ENCODE peak calls at places on chromosomes 2 and 18, in five cellular contexts. L is central memory CD8-positive, alpha-beta T cell; M is activated CD8-positive, alpha-beta memory T cell treated with anti-CD3 and anti-CD28 coated beads, Interleukin-2, amount 10 ng/mL, durations not matched to agents 7 days and 5 days; T is CD4-positive, alpha-beta T cell; F is right cardiac atrium. Q is an unnamed sample.

GRCh38 chr2:170454471-170455372 is 260.4 kb upstream of the SP5 start:
- ATAC-seq in L (no peak), M (no peak), T (no peak), F (no peak), Q (no peak)

GRCh38 chr2:30178618-30179404 is 32.0 kb downstream of the YPEL5 start:
- ATAC-seq in L (no peak), M (no peak), T (no peak), F (peak; percentile 90), Q (no peak)

GRCh38 chr18:41745166-41746049 is 209.6 kb upstream of the PIK3C3 start:
- ATAC-seq in L (no peak), M (no peak), T (no peak), F (peak; percentile 62), Q (peak; percentile 34)

GRCh38 chr2:26608557-26608956 is 32.6 kb downstream of the CIB4 start:
- ATAC-seq in L (no peak), M (no peak), T (no peak), F (no peak), Q (no peak)

GRCh38 chr2:202718614-202719013 is 83.8 kb downstream of the FAM117B start:
- ATAC-seq in L (no peak), M (no peak), T (no peak), F (no peak), Q (no peak)

GRCh38 chr2:241755166-241755565 is 20.7 kb downstream of the D2HGDH start:
- ATAC-seq in L (no peak), M (no peak), T (no peak), F (peak; percentile 17), Q (no peak)

GRCh38 chr2:234111523-234111922 is 61.0 kb downstream of the SPP2 start:
- ATAC-seq in L (no peak), M (no peak), T (no peak), F (no peak), Q (peak; percentile 74)

GRCh38 chr2:132937629-132938028 is 267.6 kb upstream of the LYPD1 start:
- ATAC-seq in L (no peak), M (no peak), T (no peak), F (no peak), Q (no peak)

GRCh38 chr2:207828361-207829057 is 58.8 kb upstream of the FZD5 start:
- ATAC-seq in L (no peak), M (no peak), T (no peak), F (no peak), Q (no peak)

GRCh38 chr2:168889635-168890005 is 610 bp downstream of the SPC25 start:
- ATAC-seq in L (no peak), M (no peak), T (no peak), F (no peak), Q (no peak)

GRCh38 chr18:50189160-50189559 is 5.8 kb downstream of the MYO5B start:
- ATAC-seq in L (no peak), M (no peak), T (no peak), F (no peak), Q (peak; percentile 71)

GRCh38 chr2:168181825-168182224 is 65.6 kb downstream of the STK39 start:
- ATAC-seq in L (no peak), M (no peak), T (no peak), F (no peak), Q (peak; percentile 14)

GRCh38 chr2:84942964-84943421 is 28.0 kb upstream of the KCMF1 start:
- ATAC-seq in L (no peak), M (no peak), T (no peak), F (no peak), Q (peak; percentile 33)

GRCh38 chr2:24544456-24545115 is 53.5 kb downstream of the NCOA1 start:
- ATAC-seq in L (no peak), M (peak; percentile 45), T (no peak), F (no peak), Q (peak; percentile 71)

GRCh38 chr2:97761192-97761591 is 47.8 kb downstream of the ZAP70 start:
- ATAC-seq in L (peak; percentile 79), M (peak; percentile 79), T (peak; percentile 76), F (peak; percentile 48), Q (peak; percentile 88)

GRCh38 chr2:241514986-241515737 is 6.8 kb upstream of the STK25 start:
- ATAC-seq in L (no peak), M (peak; percentile 49), T (no peak), F (no peak), Q (peak; percentile 51)

GRCh38 chr18:13004316-13004879 is 13.2 kb downstream of the CEP192 start:
- ATAC-seq in L (no peak), M (no peak), T (no peak), F (no peak), Q (peak; percentile 15)

GRCh38 chr2:9410108-9410507 is 13.2 kb downstream of the ITGB1BP1 start:
- ATAC-seq in L (peak; percentile 24), M (no peak), T (no peak), F (no peak), Q (no peak)

GRCh38 chr2:132645943-132646804 is 23.8 kb downstream of the LYPD1 start:
- ATAC-seq in L (no peak), M (no peak), T (no peak), F (no peak), Q (no peak)

GRCh38 chr2:6423131-6423530 is 442.6 kb downstream of the CMPK2 start:
- ATAC-seq in L (no peak), M (no peak), T (no peak), F (no peak), Q (no peak)

GRCh38 chr2:127678531-127678930 is 3.2 kb upstream of the LIMS2 start:
- ATAC-seq in L (no peak), M (no peak), T (no peak), F (no peak), Q (no peak)

GRCh38 chr18:45930953-45931352 is 36.2 kb downstream of the EPG5 start:
- ATAC-seq in L (no peak), M (no peak), T (peak; percentile 51), F (peak; percentile 89), Q (no peak)

GRCh38 chr2:134140251-134140661 is 113.6 kb upstream of the MGAT5 start:
- ATAC-seq in L (no peak), M (no peak), T (no peak), F (peak; percentile 41), Q (peak; percentile 13)

GRCh38 chr2:63856302-63856600 is 14.6 kb downstream of the UGP2 start:
- ATAC-seq in L (peak; percentile 89), M (peak; percentile 92), T (peak; percentile 93), F (no peak), Q (peak; percentile 95)

GRCh38 chr18:67428805-67429204 is 87.7 kb downstream of the DSEL start:
- ATAC-seq in L (no peak), M (no peak), T (no peak), F (no peak), Q (no peak)

GRCh38 chr2:46381871-46382270 is 84.7 kb downstream of the EPAS1 start:
- ATAC-seq in L (no peak), M (no peak), T (no peak), F (no peak), Q (no peak)

GRCh38 chr2:86225581-86225980 is 26.3 kb downstream of the MRPL35 start:
- ATAC-seq in L (no peak), M (peak; percentile 79), T (peak; percentile 90), F (peak; percentile 75), Q (peak; percentile 87)

GRCh38 chr2:12486205-12487118 is 230.3 kb upstream of the TRIB2 start:
- ATAC-seq in L (no peak), M (no peak), T (no peak), F (peak; percentile 88), Q (no peak)

GRCh38 chr2:79530443-79530842 is 17.6 kb downstream of the CTNNA2 start:
- ATAC-seq in L (no peak), M (no peak), T (no peak), F (no peak), Q (no peak)